ENCODE peak calls at places on chromosomes 5 and 9, in nine cellular contexts. W is Panc1; B is CD8-positive, alpha-beta T cell; C is colonic mucosa; F is left ventricle myocardium inferior; P is neural progenitor cell; R is A673; D is IMR-90; Q is PC-9. M is an unnamed sample. For H3K27me3, the result is how much of the 10 kb centered on the place peaks cover.

GRCh38 chr9:95073918-95074317 is 243.6 kb downstream of the FANCC start:
- DNase-seq in F (no peak), R (no peak), D (no peak), W (no peak), C (no peak), P (no peak), B (no peak), Q (no peak), M (no peak)

GRCh38 chr9:127099664-127100063 is 22.8 kb downstream of the ANGPTL2 start:
- DNase-seq in P (no peak), F (peak), D (no peak), W (no peak), R (no peak), Q (no peak), C (no peak), B (no peak), M (no peak)

GRCh38 chr9:96388144-96388543 is 4.6 kb upstream of the SLC35D2 start:
- DNase-seq in D (no peak), F (no peak), R (no peak), W (no peak), B (no peak), Q (no peak), C (no peak), P (no peak), M (no peak)

GRCh38 chr9:16445141-16445920 is 425.1 kb downstream of the BNC2 start:
- DNase-seq in B (no peak), F (no peak), R (no peak), C (no peak), Q (peak), D (peak), P (no peak), W (no peak), M (no peak)

GRCh38 chr9:93091453-93092081 is 4.5 kb upstream of the CARD19 start:
- DNase-seq in R (peak), Q (peak), F (no peak), C (peak), D (peak), W (no peak), P (peak), B (peak), M (peak)

GRCh38 chr5:172733179-172733973 is 37.6 kb downstream of the DUSP1 start:
- DNase-seq in F (peak), D (peak), W (no peak), R (no peak), P (peak), B (no peak), C (peak), Q (peak), M (peak)

GRCh38 chr9:75993434-75993833 is 103.0 kb downstream of the PCSK5 start:
- DNase-seq in C (no peak), D (peak), Q (peak), R (no peak), W (no peak), B (no peak), F (no peak), P (no peak), M (no peak)

GRCh38 chr9:105147095-105147871 is 97.2 kb upstream of the SLC44A1 start:
- DNase-seq in R (no peak), F (no peak), W (no peak), C (no peak), Q (no peak), D (no peak), P (no peak), B (no peak), M (no peak)

GRCh38 chr5:134714537-134714936 is 23.8 kb upstream of the CAMLG start:
- DNase-seq in D (no peak), C (no peak), R (no peak), P (no peak), Q (no peak), W (no peak), F (no peak), B (no peak), M (no peak)

GRCh38 chr5:141234109-141234508 is 11.0 kb downstream of the PCDHB14 start:
- DNase-seq in Q (no peak), C (no peak), D (peak), F (no peak), R (no peak), B (no peak), P (no peak), W (no peak), M (no peak)

GRCh38 chr9:125997510-125997823 is 250.3 kb downstream of the PBX3 start:
- DNase-seq in B (no peak), Q (no peak), D (no peak), W (no peak), P (no peak), F (no peak), C (no peak), R (no peak), M (no peak)

GRCh38 chr9:105191508-105192118 is 52.8 kb upstream of the SLC44A1 start:
- DNase-seq in P (no peak), D (no peak), F (no peak), W (no peak), Q (peak), B (no peak), C (no peak), R (no peak), M (no peak)

GRCh38 chr9:70534471-70534870 is 120.0 kb upstream of the KLF9 start:
- DNase-seq in F (no peak), P (no peak), B (no peak), C (no peak), D (peak), Q (peak), R (no peak), W (no peak), M (no peak)

GRCh38 chr9:70534058-70534457 is 119.6 kb upstream of the KLF9 start:
- DNase-seq in P (no peak), F (no peak), R (no peak), B (no peak), W (no peak), Q (peak), C (no peak), D (peak), M (no peak)

GRCh38 chr9:70533492-70533891 is 119.0 kb upstream of the KLF9 start:
- DNase-seq in P (no peak), D (no peak), W (no peak), R (peak), B (no peak), C (no peak), F (no peak), Q (no peak), M (no peak)

GRCh38 chr9:70537084-70537483 is 122.6 kb upstream of the KLF9 start:
- DNase-seq in W (no peak), F (no peak), B (no peak), Q (no peak), P (no peak), C (no peak), R (no peak), D (no peak), M (no peak)

GRCh38 chr9:70535546-70536323 is 121.3 kb upstream of the KLF9 start:
- DNase-seq in B (no peak), P (no peak), C (no peak), W (no peak), R (no peak), F (no peak), Q (no peak), D (no peak), M (no peak)
- H3K27me3 ChIP-seq in B (under half), P (under half), C (under half), W (under half), R (under half), F (under half), Q (under half), D (under half), M (under half)

GRCh38 chr5:111404270-111404769 is 108.0 kb downstream of the STARD4 start:
- DNase-seq in D (no peak), B (no peak), P (no peak), R (no peak), C (no peak), F (no peak), Q (no peak), W (no peak), M (no peak)

GRCh38 chr5:111407562-111407961 is 104.8 kb downstream of the STARD4 start:
- DNase-seq in B (no peak), D (no peak), P (no peak), R (no peak), W (no peak), C (no peak), F (no peak), Q (no peak), M (no peak)

GRCh38 chr5:111411321-111411720 is 101.0 kb downstream of the STARD4 start:
- DNase-seq in Q (no peak), R (no peak), P (no peak), W (no peak), F (no peak), D (peak), B (no peak), C (no peak), M (no peak)

GRCh38 chr5:111408817-111409216 is 103.5 kb downstream of the STARD4 start:
- DNase-seq in W (no peak), B (no peak), P (no peak), C (no peak), F (no peak), Q (no peak), D (no peak), R (no peak), M (no peak)
- TF ChIP-seq CTCF in W (no peak), B (no peak), P (no peak), C (no peak), F (no peak), Q (no peak), D (no peak), R (no peak), M (no peak)

DNA sequence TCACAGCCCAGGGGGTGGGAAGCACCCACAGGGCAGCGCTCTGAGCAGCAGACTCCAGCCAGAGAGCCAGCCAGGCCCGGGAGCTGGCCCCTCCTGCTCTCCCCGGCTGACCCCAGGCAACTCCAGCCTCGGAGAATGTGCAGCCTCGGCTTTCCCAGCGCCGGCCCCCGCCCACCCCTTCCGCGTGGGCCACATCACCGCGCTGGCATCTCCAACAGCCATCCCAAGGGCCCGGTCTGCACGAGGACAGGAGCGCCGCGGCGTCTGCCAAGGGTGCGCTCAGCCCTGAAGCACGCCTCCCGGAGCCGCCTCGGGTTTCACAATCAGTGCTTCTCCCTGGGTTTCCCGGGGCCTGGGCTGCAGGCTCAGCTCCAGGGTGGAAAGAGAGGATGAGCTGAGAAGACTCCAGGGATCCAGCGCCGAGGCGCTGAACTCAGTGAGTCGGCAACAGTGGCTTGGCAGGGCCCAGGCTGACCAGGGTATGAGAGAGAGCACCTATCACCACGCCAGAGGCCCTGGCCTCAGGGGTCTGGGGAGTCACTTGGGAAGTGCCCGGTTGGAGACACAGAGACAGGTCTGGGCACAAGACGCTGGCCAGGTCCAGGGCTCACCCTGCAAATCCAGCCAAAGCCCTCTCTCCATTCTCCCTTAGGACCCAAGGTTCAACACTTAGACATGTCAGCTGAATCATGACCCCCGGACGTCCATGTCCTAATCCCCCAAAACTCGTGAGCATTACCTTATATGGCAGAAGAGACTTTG is 79.6 kb downstream of the ADAMTS2 start:
- DNase-seq in R (peak), W (no peak), F (peak), D (peak), B (no peak), C (peak), Q (no peak), P (peak), M (peak)
- H3K4me3 ChIP-seq in R (no peak), W (no peak), F (peak), D (no peak), B (no peak), C (no peak), Q (no peak), P (no peak), M (peak)

GRCh38 chr9:124501771-124502320 is 5.4 kb downstream of the NR5A1 start:
- DNase-seq in W (no peak), P (no peak), Q (no peak), D (no peak), R (no peak), F (peak), C (no peak), B (no peak), M (no peak)
- H3K27me3 ChIP-seq in W (under half), P (half or more), Q (under half), D (half or more), R (half or more), F (half or more), C (under half), B (under half), M (half or more)

GRCh38 chr9:8857330-8858249 is 1058.0 kb upstream of the DMAC1 start:
- DNase-seq in R (peak), Q (no peak), D (no peak), F (peak), B (no peak), W (no peak), C (peak), P (peak), M (no peak)

GRCh38 chr9:8852301-8852864 is 1052.8 kb upstream of the DMAC1 start:
- DNase-seq in R (no peak), C (no peak), B (no peak), F (no peak), Q (no peak), P (no peak), D (no peak), W (no peak), M (no peak)

GRCh38 chr9:8856686-8857329 is 1057.2 kb upstream of the DMAC1 start:
- DNase-seq in R (no peak), F (no peak), B (no peak), W (no peak), C (no peak), D (no peak), Q (no peak), P (peak), M (no peak)

GRCh38 chr9:8858250-8859161 is 1058.9 kb upstream of the DMAC1 start:
- DNase-seq in W (no peak), F (no peak), C (peak), D (no peak), R (no peak), B (no peak), Q (no peak), P (peak), M (no peak)

GRCh38 chr9:8855046-8855445 is 1055.5 kb upstream of the DMAC1 start:
- DNase-seq in W (no peak), D (no peak), C (no peak), R (peak), Q (no peak), F (no peak), P (peak), B (no peak), M (no peak)
- TF ChIP-seq CTCF in W (peak), D (no peak), C (peak), R (peak), Q (no peak), F (peak), P (peak), B (no peak), M (peak)

DNA sequence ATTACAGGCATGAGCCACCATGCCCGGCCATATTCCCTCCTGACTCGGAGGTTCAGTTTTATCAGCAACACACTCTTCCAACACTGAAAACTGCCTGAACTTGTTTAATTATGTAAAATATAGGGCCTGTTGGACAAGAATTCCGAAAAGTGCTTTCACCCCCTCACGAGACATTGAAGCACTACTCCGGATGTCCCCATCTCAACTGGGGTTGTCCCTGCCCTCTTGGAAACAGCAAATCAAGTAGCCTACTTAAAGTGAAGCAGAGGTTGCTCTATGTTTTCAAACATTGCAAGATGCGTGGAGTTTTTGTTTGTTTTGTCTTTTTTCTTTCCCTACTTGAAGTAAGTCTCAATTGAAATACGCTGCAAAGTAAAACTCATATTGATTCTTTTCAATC is 7.6 kb downstream of the PTGER4 start:
- DNase-seq in Q (no peak), R (no peak), C (no peak), B (no peak), W (no peak), F (no peak), D (no peak), P (no peak), M (no peak)
- H3K4me3 ChIP-seq in Q (no peak), R (no peak), C (no peak), B (no peak), W (peak), F (peak), D (no peak), P (no peak), M (no peak)

DNA sequence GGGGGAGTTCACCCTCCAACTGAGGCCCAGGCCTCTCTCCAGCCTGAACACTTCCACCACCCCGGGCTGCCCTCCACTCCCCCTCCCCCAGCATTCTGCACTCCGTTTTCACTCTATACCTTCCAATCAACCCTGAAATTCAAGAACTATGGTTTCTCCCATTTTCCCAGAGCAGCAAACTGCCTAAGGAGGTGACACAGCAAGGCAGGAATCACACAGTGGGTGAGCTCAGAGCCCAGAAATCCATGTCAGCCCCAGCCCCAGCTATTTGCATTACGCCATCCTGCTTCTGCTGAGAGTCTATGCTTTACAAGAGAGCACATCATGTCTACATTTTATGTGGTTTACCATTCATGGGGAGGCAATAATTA is 12.0 kb downstream of the MSX2 start:
- DNase-seq in Q (peak), D (peak), R (no peak), P (no peak), B (no peak), W (no peak), F (no peak), C (no peak), M (peak)
- H3K27me3 ChIP-seq in Q (half or more), D (under half), R (half or more), P (half or more), B (under half), W (under half), F (half or more), C (under half), M (under half)

DNA sequence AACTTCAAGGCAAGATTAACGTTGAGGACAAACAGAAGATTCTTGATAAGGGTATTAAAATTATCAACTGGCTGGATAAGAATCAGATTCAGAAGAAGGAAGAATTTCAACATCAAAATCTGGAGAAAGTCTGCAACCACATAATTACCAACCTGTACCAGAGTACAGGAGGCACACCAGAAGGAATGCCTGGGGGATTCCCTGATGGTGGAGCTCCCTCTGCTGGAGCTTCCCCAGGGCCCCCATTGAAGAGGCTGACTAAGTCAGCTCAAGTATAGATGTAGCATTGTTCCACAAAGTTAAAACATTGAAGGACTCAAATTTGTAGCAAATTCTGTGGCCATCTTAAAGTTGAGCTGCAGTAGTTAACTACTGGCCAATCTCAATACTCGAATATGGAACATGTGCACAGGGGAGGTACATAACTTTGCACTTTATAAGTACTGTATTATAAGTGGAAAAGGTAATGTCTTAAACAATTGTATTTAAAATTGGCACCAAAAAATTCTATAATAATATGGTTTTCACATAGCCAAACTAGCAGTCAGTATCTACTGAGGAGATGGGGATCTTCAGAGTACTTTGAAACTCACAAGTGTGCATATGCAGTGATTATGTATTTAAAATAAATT is 237.5 kb downstream of the CHSY3 start:
- DNase-seq in W (no peak), D (no peak), P (peak), R (no peak), C (no peak), B (no peak), F (no peak), Q (no peak), M (peak)
- TF ChIP-seq CTCF in W (peak), D (peak), P (peak), R (peak), C (no peak), B (no peak), F (peak), Q (peak), M (peak)